ENCODE peak calls at places on chromosomes 6 and 20, in nine cellular contexts. V is NCI-H446 treated with DMSO at 0.1 percent for 48 hours; R is pancreas; C is memory B cell; I is T-helper 1 cell; O is activated T-helper 2 cell treated with anti-CD3 and anti-CD28 coated beads, Interferon-gamma antibody, Interleukin-2, Interleukin-4, amounts not matched to agents 10 μg/mL and 5 μg/mL and 100 μg/mL, durations not matched to agents 14 hours and 24 hours and 36 hours; Y is activated CD4-positive, CD25-positive, alpha-beta regulatory T cell; E is 8988T; M is GM04504. K is an unnamed sample.

GRCh38 chr6:106692112-106692822 is 62.9 kb downstream of the QRSL1 start:
- DNase-seq in O (no peak), V (peak; percentile 83), M (peak; percentile 14), Y (no peak), C (no peak), R (no peak), E (no peak), I (no peak), K (peak; percentile 80)

GRCh38 chr20:49276201-49276894 is 1.5 kb downstream of the ZNFX1 start:
- DNase-seq in C (no peak), V (peak; percentile 59), M (no peak), O (no peak), R (no peak), I (peak; percentile 9), Y (peak; percentile 38), E (no peak), K (peak; percentile 61)

GRCh38 chr6:155126727-155127439 is 131.8 kb downstream of the TIAM2 start:
- DNase-seq in R (no peak), C (no peak), I (no peak), V (no peak), Y (no peak), E (peak; percentile 26), O (no peak), M (peak; percentile 57), K (peak; percentile 95)

GRCh38 chr6:155273438-155273837 is 9.6 kb downstream of the CLDN20 start:
- DNase-seq in I (no peak), R (no peak), Y (no peak), C (no peak), O (no peak), V (peak; percentile 38), M (no peak), E (no peak), K (peak; percentile 90)

GRCh38 chr6:146547889-146548288 is 4.3 kb downstream of the RAB32 start:
- DNase-seq in V (no peak), C (no peak), E (no peak), R (no peak), M (no peak), Y (no peak), I (no peak), O (no peak), K (no peak)

GRCh38 chr6:12395898-12396297 is 105.7 kb downstream of the EDN1 start:
- DNase-seq in E (no peak), R (no peak), I (no peak), O (no peak), Y (no peak), C (no peak), M (no peak), V (no peak), K (no peak)

GRCh38 chr20:29763821-29764511 is 1493.5 kb upstream of the DEFB115 start:
- DNase-seq in E (no peak), R (no peak), Y (no peak), M (no peak), O (no peak), V (no peak), C (no peak), I (no peak), K (no peak)

GRCh38 chr6:66478705-66479104 is 771.7 kb upstream of the EYS start:
- DNase-seq in C (no peak), M (no peak), V (no peak), E (no peak), O (no peak), R (no peak), I (no peak), Y (no peak), K (no peak)

GRCh38 chr20:8756410-8756809 is 312.5 kb upstream of the PLCB4 start:
- DNase-seq in I (no peak), M (peak; percentile 78), C (no peak), E (peak; percentile 39), O (no peak), Y (no peak), R (no peak), V (peak; percentile 58), K (peak; percentile 83)

K was measured in Daoy.